ENCODE peak calls at places on chromosomes 1 and 21, in nine cellular contexts. K is breast epithelium, P is heart left ventricle, C is ovary, D is tibial nerve, Y is Peyer's patch, U is stomach, N is body of pancreas, E is K562. I is an unnamed sample.

GRCh38 chr1:201597551-201598230 is 58.8 kb downstream of the NAV1 start:
- DNase-seq in K (peak), P (peak), C (no peak), D (no peak), Y (peak), U (peak), N (peak), E (no peak), I (no peak)

GRCh38 chr21:43959231-43960041 is 52.7 kb upstream of the TRAPPC10 start:
- DNase-seq in K (no peak), P (no peak), C (no peak), D (no peak), Y (no peak), U (no peak), N (no peak), E (no peak), I (no peak)

GRCh38 chr1:147748687-147749350 is 11.6 kb downstream of the GJA5 start:
- DNase-seq in K (no peak), P (no peak), C (no peak), D (no peak), Y (no peak), U (no peak), N (no peak), E (no peak), I (no peak)

GRCh38 chr1:163797816-163798215 is 476.1 kb downstream of the NUF2 start:
- DNase-seq in K (no peak), P (no peak), C (no peak), D (no peak), Y (no peak), U (no peak), N (no peak), E (no peak), I (no peak)

GRCh38 chr1:43527111-43527878 is 3.4 kb upstream of the PTPRF start:
- DNase-seq in K (no peak), P (no peak), C (no peak), D (no peak), Y (no peak), U (no peak), N (no peak), E (no peak), I (no peak)

GRCh38 chr1:204983881-204984280 is 59.1 kb upstream of the CNTN2 start:
- DNase-seq in K (no peak), P (no peak), C (no peak), D (no peak), Y (no peak), U (no peak), N (no peak), E (no peak), I (no peak)

GRCh38 chr1:12618661-12619395 is 818 bp upstream of the DHRS3 start:
- DNase-seq in K (peak), P (peak), C (peak), D (peak), Y (peak), U (peak), N (peak), E (peak), I (no peak)

GRCh38 chr1:91529856-91530255 is 29.2 kb downstream of the CDC7 start:
- DNase-seq in K (no peak), P (no peak), C (no peak), D (no peak), Y (no peak), U (no peak), N (no peak), E (no peak), I (no peak)

GRCh38 chr1:204711103-204711946 is 25.8 kb upstream of the LRRN2 start:
- DNase-seq in K (no peak), P (no peak), C (no peak), D (no peak), Y (no peak), U (no peak), N (no peak), E (peak), I (no peak)

GRCh38 chr1:217048104-217048707 is 325.0 kb upstream of the ESRRG start:
- DNase-seq in K (no peak), P (no peak), C (no peak), D (no peak), Y (peak), U (no peak), N (no peak), E (no peak), I (no peak)

GRCh38 chr1:212286437-212287131 is 1.4 kb downstream of the PPP2R5A start:
- DNase-seq in K (no peak), P (no peak), C (no peak), D (peak), Y (no peak), U (peak), N (no peak), E (peak), I (peak)

GRCh38 chr1:43309626-43310025 is 8.8 kb downstream of the TIE1 start:
- DNase-seq in K (no peak), P (no peak), C (no peak), D (no peak), Y (no peak), U (no peak), N (no peak), E (no peak), I (no peak)

GRCh38 chr1:203557958-203558760 is 64.2 kb downstream of the OPTC start:
- DNase-seq in K (no peak), P (no peak), C (peak), D (peak), Y (peak), U (peak), N (peak), E (no peak), I (no peak)

GRCh38 chr1:94265011-94265422 is 27.6 kb upstream of the ARHGAP29 start:
- DNase-seq in K (no peak), P (no peak), C (no peak), D (no peak), Y (no peak), U (peak), N (no peak), E (no peak), I (no peak)

GRCh38 chr1:206685256-206685748 is 597 bp downstream of the MAPKAPK2 start:
- DNase-seq in K (peak), P (peak), C (peak), D (no peak), Y (peak), U (no peak), N (peak), E (peak), I (no peak)

GRCh38 chr1:186514367-186514766 is 53.5 kb upstream of the PDC start:
- DNase-seq in K (no peak), P (no peak), C (no peak), D (no peak), Y (no peak), U (no peak), N (no peak), E (no peak), I (no peak)

GRCh38 chr1:168728452-168729404 is at the start of gene DPT:
- DNase-seq in K (no peak), P (no peak), C (no peak), D (peak), Y (no peak), U (no peak), N (peak), E (no peak), I (no peak)

GRCh38 chr1:225347123-225347683 is 80.6 kb downstream of the LBR start:
- DNase-seq in K (no peak), P (no peak), C (no peak), D (no peak), Y (no peak), U (no peak), N (no peak), E (no peak), I (no peak)

GRCh38 chr1:84847253-84848247 is 45.5 kb downstream of the LPAR3 start:
- DNase-seq in K (peak), P (peak), C (peak), D (peak), Y (no peak), U (peak), N (peak), E (no peak), I (no peak)

GRCh38 chr1:15137807-15138206 is 15.7 kb upstream of the TMEM51 start:
- DNase-seq in K (no peak), P (no peak), C (no peak), D (no peak), Y (no peak), U (no peak), N (peak), E (no peak), I (no peak)

DNA sequence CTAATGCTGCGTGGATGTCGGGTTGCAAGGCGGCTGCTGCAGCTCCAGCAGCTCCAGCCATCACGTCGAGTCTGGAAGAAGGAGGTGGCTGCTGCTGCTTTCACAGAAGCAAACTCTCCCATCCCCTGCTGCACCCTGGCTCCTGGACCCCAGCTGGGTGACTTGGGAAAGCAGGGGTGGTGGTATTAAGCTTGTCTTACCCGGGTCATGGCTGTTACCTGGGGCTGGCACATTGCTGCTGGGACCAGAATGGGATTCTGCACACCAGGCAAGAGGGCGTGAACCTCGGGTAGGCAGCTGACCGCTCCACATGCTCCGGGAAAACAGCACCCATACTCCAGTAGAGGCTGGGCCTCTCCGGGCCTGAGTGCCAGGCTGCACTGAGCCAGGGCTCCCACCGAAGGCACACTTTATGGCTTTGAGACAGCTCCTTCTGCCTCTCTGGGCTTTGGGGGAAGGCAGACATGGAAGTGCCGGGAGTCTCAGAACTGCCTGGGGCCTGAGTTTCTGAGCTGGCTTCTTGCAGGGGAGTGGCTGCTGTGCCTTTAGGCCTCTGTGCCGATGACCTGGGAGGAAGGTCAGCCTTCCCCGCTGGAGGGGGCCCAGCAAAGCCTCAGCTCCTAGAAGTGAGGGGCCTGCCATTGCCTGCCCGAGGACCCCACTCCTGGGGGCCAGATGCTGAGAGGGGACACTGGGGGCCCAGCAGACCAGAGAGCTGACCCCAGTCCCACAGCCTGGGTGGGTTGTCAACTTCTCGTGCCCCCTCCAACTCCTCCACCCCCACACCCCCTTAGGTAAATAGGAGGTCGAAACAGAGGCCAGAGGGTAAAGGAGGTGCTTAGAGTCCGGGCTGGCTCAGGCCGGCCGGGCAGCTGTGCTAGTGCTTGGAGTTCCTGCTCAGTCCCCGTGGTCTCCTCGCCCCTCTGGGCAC is 1.3 kb downstream of the SMIM1 start:
- DNase-seq in K (no peak), P (no peak), C (peak), D (no peak), Y (no peak), U (no peak), N (no peak), E (no peak), I (no peak)
- TF ChIP-seq POLR2A in K (no peak), P (no peak), C (no peak), D (no peak), Y (no peak), U (no peak), N (no peak), E (no peak), I (no peak)

GRCh38 chr1:17258116-17258757 is 9.3 kb downstream of the PADI3 start:
- DNase-seq in K (no peak), P (no peak), C (no peak), D (no peak), Y (no peak), U (no peak), N (no peak), E (no peak), I (no peak)

GRCh38 chr1:17258758-17259130 is 9.8 kb downstream of the PADI3 start:
- DNase-seq in K (no peak), P (no peak), C (no peak), D (no peak), Y (no peak), U (no peak), N (no peak), E (no peak), I (no peak)

GRCh38 chr1:17259233-17259873 is 10.5 kb downstream of the PADI3 start:
- DNase-seq in K (no peak), P (no peak), C (no peak), D (no peak), Y (no peak), U (no peak), N (no peak), E (peak), I (no peak)

GRCh38 chr1:17260264-17260663 is 11.4 kb downstream of the PADI3 start:
- DNase-seq in K (no peak), P (no peak), C (no peak), D (no peak), Y (no peak), U (no peak), N (no peak), E (no peak), I (no peak)

DNA sequence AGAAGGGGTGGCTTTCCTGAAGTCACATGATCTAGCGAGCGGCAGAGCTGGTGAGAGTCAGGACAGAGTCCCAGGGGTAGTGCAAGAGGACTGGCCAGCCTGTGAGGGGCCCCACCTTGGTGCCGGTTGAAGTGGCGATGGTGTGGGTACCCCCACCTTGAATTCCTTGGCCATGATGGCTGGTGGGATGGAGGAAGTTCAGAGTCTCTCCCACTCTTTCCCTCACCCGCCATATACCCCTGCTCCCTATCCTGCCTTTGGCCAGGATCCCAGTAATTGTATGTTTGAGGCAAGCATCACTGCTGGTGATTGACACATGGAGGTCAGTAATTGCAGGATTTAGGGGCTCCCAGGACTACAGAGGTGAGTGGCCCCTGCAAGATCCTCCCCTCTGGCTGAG is 11.8 kb downstream of the PADI3 start:
- DNase-seq in K (no peak), P (no peak), C (no peak), D (no peak), Y (no peak), U (no peak), N (no peak), E (no peak), I (no peak)
- H3K27ac ChIP-seq in K (no peak), P (no peak), C (no peak), D (no peak), Y (no peak), U (no peak), N (no peak), E (no peak), I (no peak)

DNA sequence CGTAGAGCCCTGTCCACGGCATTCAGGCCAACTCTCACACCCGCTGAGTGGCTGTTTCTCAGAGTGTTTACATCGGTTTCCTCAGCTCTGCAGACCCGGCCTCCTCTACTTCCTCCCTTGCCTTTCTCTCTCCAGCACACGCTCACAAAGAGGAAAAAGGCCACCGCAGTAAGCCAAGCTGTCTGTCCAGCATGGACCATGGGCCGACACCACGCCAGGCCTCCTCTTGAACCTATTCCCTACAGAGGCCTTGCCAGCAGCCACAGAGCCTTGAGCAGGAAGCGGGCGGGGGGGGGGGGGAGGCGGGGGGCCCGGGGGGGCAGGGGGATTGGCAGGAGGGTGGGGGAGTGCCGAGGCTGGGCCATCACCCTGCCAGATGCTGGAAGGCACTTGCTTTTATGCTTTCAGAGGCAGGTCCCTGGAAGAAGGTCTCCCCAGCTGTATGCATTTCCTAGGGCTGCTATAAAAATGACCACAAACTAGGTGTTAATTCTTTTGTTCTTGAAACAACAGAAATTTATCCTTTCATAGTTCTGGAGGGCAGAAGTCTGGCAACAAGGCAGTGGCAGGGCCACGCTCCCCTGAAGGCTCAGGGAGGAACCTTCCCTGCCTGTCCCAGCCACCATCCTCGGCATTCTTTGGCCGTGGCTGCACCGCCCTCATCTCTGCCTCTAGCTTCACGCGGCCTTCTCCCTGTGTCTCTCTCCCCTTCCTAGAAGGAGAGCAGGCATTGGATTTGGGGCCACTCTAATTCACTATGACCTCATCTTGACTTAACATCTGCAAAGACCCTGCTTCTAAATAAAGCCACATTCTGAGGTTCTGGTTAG is 178.3 kb downstream of the PSMG1 start:
- DNase-seq in K (no peak), P (peak), C (peak), D (no peak), Y (peak), U (peak), N (peak), E (peak), I (no peak)
- TF ChIP-seq POLR2A in K (no peak), P (no peak), C (no peak), D (no peak), Y (no peak), U (no peak), N (no peak), E (no peak), I (no peak)

DNA sequence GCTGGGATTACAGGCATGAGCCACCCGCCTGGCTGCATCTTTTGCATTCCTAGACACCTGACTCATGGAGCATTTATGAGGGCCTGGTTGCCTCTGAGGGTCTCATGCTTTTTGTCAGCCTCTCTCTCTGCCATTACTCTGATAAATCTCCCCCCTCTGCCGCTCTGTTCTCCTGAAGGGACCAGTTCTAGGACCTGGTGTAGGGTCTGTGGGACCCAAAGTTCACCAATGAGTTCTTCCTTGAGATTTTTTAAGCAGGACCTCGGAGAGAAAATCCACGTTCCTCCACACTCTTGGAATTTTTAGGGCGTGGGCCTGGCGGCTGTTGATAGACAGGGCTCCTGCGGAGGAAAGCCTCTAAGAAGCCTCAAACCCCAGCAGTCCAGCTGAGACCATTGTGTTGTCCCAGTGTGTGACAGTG is 91.9 kb upstream of the ERRFI1 start:
- DNase-seq in K (no peak), P (no peak), C (no peak), D (no peak), Y (no peak), U (no peak), N (no peak), E (no peak), I (no peak)
- H3K27ac ChIP-seq in K (peak), P (peak), C (no peak), D (peak), Y (peak), U (peak), N (no peak), E (no peak), I (peak)

GRCh38 chr1:235504122-235504493 is at the start of gene B3GALNT2:
- DNase-seq in K (no peak), P (no peak), C (no peak), D (no peak), Y (no peak), U (no peak), N (no peak), E (no peak), I (no peak)
- TF ChIP-seq POLR2A in K (no peak), P (peak), C (peak), D (no peak), Y (peak), U (no peak), N (peak), E (peak), I (peak)

I was measured in esophagus squamous epithelium.